ENCODE peak calls at places on chromosomes 1 and 21, in five cellular contexts. U, Y, I, B and S are unnamed samples.

GRCh38 chr1:96522927-96523326 is 198.7 kb upstream of the PTBP2 start:
- DNase-seq in U (no peak), Y (no peak), B (no peak), I (no peak), S (no peak)

GRCh38 chr1:109237512-109237911 is 11.8 kb upstream of the CELSR2 start:
- DNase-seq in I (no peak), U (no peak), B (no peak), Y (no peak), S (no peak)

GRCh38 chr1:16409536-16410152 is 27.6 kb downstream of the SPATA21 start:
- DNase-seq in B (no peak), Y (no peak), U (no peak), I (no peak), S (no peak)

GRCh38 chr1:12549106-12549459 is 68.9 kb downstream of the DHRS3 start:
- DNase-seq in I (no peak), Y (no peak), B (no peak), U (no peak), S (no peak)

GRCh38 chr1:204468766-204469302 is 25.8 kb downstream of the PIK3C2B start:
- DNase-seq in B (no peak), U (no peak), Y (no peak), I (no peak), S (no peak)

GRCh38 chr1:43552813-43553212 is 22.1 kb downstream of the PTPRF start:
- DNase-seq in Y (no peak), U (no peak), I (no peak), B (no peak), S (no peak)

GRCh38 chr1:111190931-111191451 is 9.5 kb downstream of the DENND2D start:
- DNase-seq in U (no peak), B (no peak), Y (no peak), I (no peak), S (peak)

GRCh38 chr1:218330043-218330623 is 15.0 kb upstream of the TGFB2 start:
- DNase-seq in U (peak), I (peak), Y (peak), B (peak), S (peak)

GRCh38 chr1:236497908-236498307 is 25.9 kb upstream of the LGALS8 start:
- DNase-seq in Y (no peak), U (no peak), I (no peak), B (no peak), S (no peak)

GRCh38 chr1:116794804-116795481 is 40.7 kb downstream of the CD2 start:
- DNase-seq in Y (no peak), U (no peak), I (no peak), B (no peak), S (peak)

GRCh38 chr1:224106568-224107281 is 7.2 kb upstream of the FBXO28 start:
- DNase-seq in U (peak), I (peak), Y (peak), B (peak), S (peak)

GRCh38 chr1:21639594-21640041 is 29.5 kb downstream of the RAP1GAP start:
- DNase-seq in Y (no peak), U (no peak), B (no peak), I (no peak), S (no peak)

GRCh38 chr1:218683224-218683623 is 338.1 kb downstream of the TGFB2 start:
- DNase-seq in U (no peak), I (no peak), B (no peak), Y (no peak), S (no peak)

GRCh38 chr21:29787011-29787909 is 152.5 kb downstream of the GRIK1 start:
- DNase-seq in Y (no peak), I (no peak), U (no peak), B (no peak), S (no peak)

GRCh38 chr1:28160677-28161328 is 15.7 kb downstream of the PTAFR start:
- DNase-seq in U (no peak), I (peak), B (peak), Y (no peak), S (no peak)

GRCh38 chr1:37476460-37477197 is 2.2 kb downstream of the ZC3H12A start:
- DNase-seq in I (peak), Y (no peak), B (peak), U (no peak), S (no peak)

GRCh38 chr1:13662498-13662897 is 37.5 kb upstream of the PRDM2 start:
- DNase-seq in I (no peak), B (no peak), Y (no peak), U (no peak), S (no peak)

GRCh38 chr1:118363396-118363795 is 178.4 kb upstream of the SPAG17 start:
- DNase-seq in B (no peak), Y (no peak), I (no peak), U (no peak), S (no peak)

GRCh38 chr21:45131537-45131999 is 57.2 kb downstream of the ADARB1 start:
- DNase-seq in I (no peak), B (no peak), Y (no peak), U (no peak), S (no peak)

GRCh38 chr1:204323887-204324286 is 35.8 kb downstream of the PLEKHA6 start:
- DNase-seq in B (no peak), I (peak), U (no peak), Y (no peak), S (no peak)

GRCh38 chr1:202806845-202807366 is 1.3 kb downstream of the KDM5B start:
- DNase-seq in Y (no peak), I (peak), U (no peak), B (peak), S (no peak)

GRCh38 chr1:66495490-66495889 is 38.5 kb upstream of the SGIP1 start:
- DNase-seq in I (no peak), Y (no peak), B (peak), U (no peak), S (no peak)

GRCh38 chr1:27508139-27508665 is 18.2 kb upstream of the WASF2 start:
- DNase-seq in U (no peak), B (no peak), Y (no peak), I (peak), S (peak)

GRCh38 chr1:209809601-209810000 is 3.7 kb upstream of the IRF6 start:
- DNase-seq in U (no peak), Y (no peak), B (no peak), I (peak), S (no peak)

GRCh38 chr1:22557341-22557950 is 5.8 kb upstream of the EPHA8 start:
- DNase-seq in B (peak), I (peak), U (no peak), Y (no peak), S (no peak)

GRCh38 chr1:32606972-32607371 is 43.4 kb downstream of the ZBTB8OS start:
- DNase-seq in U (no peak), Y (no peak), B (no peak), I (no peak), S (no peak)

GRCh38 chr1:195097316-195097715 is 1510.9 kb downstream of the KCNT2 start:
- DNase-seq in B (no peak), U (peak), Y (peak), I (peak), S (no peak)

DNA sequence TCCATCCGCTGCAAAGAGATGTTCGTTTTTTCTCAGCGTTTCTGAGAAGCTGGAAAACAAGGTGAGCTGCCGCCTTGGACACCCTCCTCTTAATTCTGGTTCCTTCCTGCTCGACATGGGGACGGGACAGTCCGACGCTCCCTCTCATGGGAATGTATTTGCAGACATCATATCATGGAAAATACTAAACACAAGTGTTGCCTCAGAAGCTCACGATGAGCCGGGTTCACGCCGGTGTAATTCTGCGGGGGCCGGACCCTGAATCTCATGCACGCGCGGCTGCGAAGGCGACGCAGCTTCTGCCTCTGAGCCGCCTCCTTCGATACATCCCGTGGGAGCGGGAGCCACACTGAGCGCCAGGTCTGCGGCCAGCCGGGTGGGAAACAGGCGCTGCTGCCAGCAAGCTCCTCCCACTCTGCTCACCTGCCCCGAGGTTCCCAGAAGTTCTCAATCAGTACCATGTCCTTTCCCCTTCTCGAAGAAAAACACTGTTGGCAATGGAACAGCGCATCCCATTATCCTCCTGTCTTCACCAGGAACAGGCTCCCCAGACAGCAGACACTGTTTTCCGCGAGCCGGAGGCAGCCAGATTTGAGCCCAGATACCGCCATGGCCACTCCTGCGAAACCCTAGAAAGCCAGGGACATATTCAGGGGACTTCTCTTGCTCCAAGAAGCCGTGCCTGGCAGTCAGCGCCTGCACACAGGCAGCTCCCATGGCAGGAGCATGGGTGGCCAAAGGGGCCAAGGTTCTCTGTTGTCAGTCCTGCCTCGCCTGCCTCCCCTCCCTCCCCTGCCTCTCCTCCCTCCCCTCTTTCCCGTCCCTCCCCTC is 98.0 kb downstream of the WDR4 start:
- DNase-seq in U (no peak), Y (no peak), I (peak), B (peak), S (no peak)
- TF ChIP-seq CTCF in U (no peak), Y (no peak), I (no peak), B (no peak), S (no peak)

GRCh38 chr1:2468540-2468939 is 7.5 kb upstream of the PLCH2 start:
- DNase-seq in B (no peak), Y (no peak), U (no peak), I (no peak), S (no peak)

GRCh38 chr1:2466270-2466665 is 9.8 kb upstream of the PLCH2 start:
- DNase-seq in Y (no peak), I (no peak), B (no peak), U (no peak), S (no peak)

GRCh38 chr1:2468041-2468472 is 8.0 kb upstream of the PLCH2 start:
- DNase-seq in U (no peak), B (peak), Y (peak), I (no peak), S (no peak)

GRCh38 chr1:2465371-2466269 is 10.5 kb upstream of the PLCH2 start:
- DNase-seq in I (no peak), U (no peak), B (no peak), Y (no peak), S (no peak)

DNA sequence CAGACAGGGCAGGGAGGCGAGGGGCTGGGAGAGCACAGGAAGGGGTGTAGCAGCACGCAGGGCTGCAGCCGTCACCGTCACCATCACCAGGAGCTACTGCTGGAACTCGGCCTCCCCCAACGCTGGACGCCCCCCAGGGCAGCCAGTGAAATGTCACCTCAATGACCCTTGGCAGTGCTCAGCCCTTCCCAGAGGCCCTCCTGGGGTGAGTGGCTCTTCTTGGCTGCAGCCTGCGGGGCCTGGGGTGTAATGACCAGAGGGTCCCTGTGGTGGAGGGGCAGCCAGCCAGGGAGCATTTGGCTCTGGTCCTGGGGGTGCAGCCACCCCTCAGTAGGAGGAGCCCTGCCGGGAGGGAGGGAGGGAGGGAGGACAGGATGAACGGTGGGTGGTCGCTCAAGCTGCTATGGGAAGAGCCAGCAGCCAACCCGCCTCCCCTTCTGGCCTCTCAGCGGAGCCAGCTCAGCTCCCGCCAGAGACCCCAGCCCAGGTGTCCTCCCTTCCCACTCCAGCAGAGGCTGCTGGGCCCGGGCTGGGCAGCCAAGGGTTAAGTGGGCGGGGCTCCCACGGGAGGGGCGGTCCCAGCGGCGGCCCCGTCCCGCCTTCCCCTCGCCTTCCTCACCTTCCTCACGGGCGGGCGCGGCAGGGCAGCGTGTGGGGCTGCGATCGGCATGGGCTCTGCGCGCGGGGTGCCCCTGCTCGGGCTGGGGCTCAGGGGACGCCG is 9.1 kb upstream of the PLCH2 start:
- DNase-seq in I (no peak), B (no peak), U (no peak), Y (no peak), S (no peak)
- H3K4me3 ChIP-seq in I (no peak), B (no peak), U (peak), Y (no peak), S (no peak)

DNA sequence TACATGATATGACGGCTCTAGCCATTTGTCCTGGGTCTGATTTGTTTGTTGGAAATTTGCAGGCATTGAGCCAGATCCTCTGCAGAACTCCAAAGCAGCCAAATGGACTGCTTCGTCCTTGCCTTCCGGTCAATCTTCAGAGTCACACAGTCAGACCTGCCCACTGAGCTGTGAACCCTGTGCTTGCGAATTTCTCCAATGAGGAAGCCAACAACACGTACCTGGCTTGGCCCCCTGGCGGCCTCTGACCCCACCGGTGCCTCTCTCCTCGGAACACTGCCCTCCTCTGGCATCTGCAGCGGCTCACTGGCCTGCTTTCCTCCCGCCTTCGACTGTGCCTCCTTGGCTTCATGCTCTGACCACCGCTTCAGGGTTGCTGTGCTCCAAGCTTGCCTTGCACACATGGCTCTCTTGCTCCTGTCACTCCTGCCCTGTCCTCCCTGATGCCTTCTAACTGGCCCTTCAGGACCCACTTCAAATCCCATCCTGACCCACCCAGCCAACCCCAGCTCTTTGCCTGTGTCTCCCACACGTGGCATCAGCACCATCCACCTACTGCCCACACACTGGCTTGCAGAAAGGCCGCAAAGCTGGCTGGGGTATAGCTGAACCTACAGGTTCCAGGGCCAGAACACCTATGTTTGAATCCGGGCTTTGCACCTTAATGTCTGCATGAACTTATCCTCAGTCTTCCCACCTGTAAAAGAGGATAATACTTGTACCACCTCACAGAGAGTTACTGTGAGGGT is 128.2 kb downstream of the KCNN3 start:
- DNase-seq in B (no peak), U (no peak), I (no peak), Y (no peak), S (no peak)
- TF ChIP-seq CTCF in B (no peak), U (peak), I (no peak), Y (no peak), S (no peak)

GRCh38 chr1:54402896-54403295 is 3.3 kb downstream of the SSBP3 start:
- DNase-seq in B (no peak), U (no peak), I (peak), Y (no peak), S (no peak)

GRCh38 chr1:54400321-54400720 is 5.9 kb downstream of the SSBP3 start:
- DNase-seq in B (no peak), I (no peak), U (no peak), Y (no peak), S (peak)

GRCh38 chr1:54403377-54403776 is 2.8 kb downstream of the SSBP3 start:
- DNase-seq in I (peak), U (no peak), B (no peak), Y (no peak), S (no peak)

GRCh38 chr1:54399765-54400164 is 6.4 kb downstream of the SSBP3 start:
- DNase-seq in Y (no peak), B (no peak), I (no peak), U (no peak), S (no peak)

GRCh38 chr1:54401799-54402198 is 4.4 kb downstream of the SSBP3 start:
- DNase-seq in U (no peak), B (no peak), Y (no peak), I (no peak), S (no peak)
- H3K4me3 ChIP-seq in U (no peak), B (no peak), Y (no peak), I (no peak), S (no peak)

GRCh38 chr1:213061263-213061662 is 10.2 kb downstream of the RPS6KC1 start:
- DNase-seq in U (no peak), Y (peak), B (no peak), I (no peak), S (no peak)
- TF ChIP-seq CTCF in U (peak), Y (peak), B (no peak), I (peak), S (peak)

GRCh38 chr1:15384301-15384901 is 25.3 kb upstream of the EFHD2 start:
- DNase-seq in Y (peak), B (no peak), U (no peak), I (no peak), S (peak)
- H3K4me3 ChIP-seq in Y (peak), B (no peak), U (no peak), I (no peak), S (no peak)

DNA sequence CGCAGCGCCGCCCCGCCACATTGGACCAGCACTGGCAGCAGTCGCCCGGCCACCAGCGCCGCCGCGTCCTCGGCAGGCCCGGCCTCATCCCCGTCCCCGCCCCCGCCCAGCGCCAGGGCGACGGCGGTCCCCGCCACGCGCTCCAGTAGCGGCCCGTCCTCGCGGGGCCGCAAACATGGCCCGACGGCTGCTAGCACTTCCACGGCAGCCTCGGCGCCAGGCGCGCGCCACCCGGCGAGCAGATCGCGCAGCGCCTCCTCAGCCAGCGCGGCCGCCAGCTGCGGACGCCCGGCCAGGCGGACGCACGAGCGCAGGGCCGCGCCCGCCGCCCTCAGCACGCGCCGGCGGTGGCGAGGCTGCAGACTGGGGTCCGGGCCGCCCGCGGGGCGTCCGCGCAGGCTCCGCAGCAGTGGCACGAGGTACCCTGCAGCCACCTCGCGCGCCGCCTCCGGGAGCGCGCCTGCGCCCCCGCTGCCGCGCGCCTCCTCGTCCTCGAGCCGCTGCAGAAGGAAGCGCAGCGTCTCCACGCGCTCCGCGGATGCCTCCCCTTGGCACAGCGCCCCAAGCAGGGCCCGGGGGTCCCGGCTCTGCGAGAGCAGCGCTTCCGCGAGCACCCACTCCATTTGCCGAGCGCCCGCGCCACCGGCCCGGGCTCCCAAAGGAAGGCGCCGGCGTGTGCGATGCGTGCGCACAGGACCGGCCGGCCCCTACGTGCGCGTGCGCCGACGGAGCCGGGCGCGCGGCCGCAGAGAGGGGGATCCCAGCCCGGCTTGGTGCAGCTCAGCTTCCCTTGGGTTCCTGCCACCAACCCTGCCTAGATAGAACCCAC is at the start of gene TARBP1:
- DNase-seq in I (peak), B (peak), U (peak), Y (peak), S (peak)
- TF ChIP-seq CTCF in I (peak), B (no peak), U (no peak), Y (peak), S (peak)